ENCODE peak calls at places on chromosomes 6 and 20, in nine cellular contexts. One of them, this sample, is unnamed.

GRCh38 chr6:123448306-123448884 is 188.4 kb downstream of the TRDN start:
- DNase-seq in A549: no peak
- DNase-seq in HCT116: no peak
- DNase-seq in HepG2: no peak
- DNase-seq in H1: no peak
- DNase-seq in SK-N-SH: no peak
- DNase-seq in GM12878: no peak
- DNase-seq in endothelial cell of umbilical vein: no peak
- DNase-seq in K562: no peak
- DNase-seq in this sample: no peak

GRCh38 chr6:152375200-152375599 is 262.0 kb downstream of the SYNE1 start:
- DNase-seq in A549: no peak
- DNase-seq in HCT116: no peak
- DNase-seq in HepG2: no peak
- DNase-seq in H1: no peak
- DNase-seq in SK-N-SH: no peak
- DNase-seq in GM12878: no peak
- DNase-seq in endothelial cell of umbilical vein: no peak
- DNase-seq in K562: no peak
- DNase-seq in this sample: no peak

GRCh38 chr6:146336200-146336599 is 207.4 kb upstream of the RAB32 start:
- DNase-seq in A549: no peak
- DNase-seq in HCT116: no peak
- DNase-seq in HepG2: no peak
- DNase-seq in H1: no peak
- DNase-seq in SK-N-SH: no peak
- DNase-seq in GM12878: no peak
- DNase-seq in endothelial cell of umbilical vein: peak
- DNase-seq in K562: no peak
- DNase-seq in this sample: no peak

GRCh38 chr6:63923139-63923739 is 287.6 kb downstream of the PHF3 start:
- DNase-seq in A549: peak
- DNase-seq in HCT116: peak
- DNase-seq in HepG2: peak
- DNase-seq in H1: no peak
- DNase-seq in SK-N-SH: peak
- DNase-seq in GM12878: no peak
- DNase-seq in endothelial cell of umbilical vein: peak
- DNase-seq in K562: peak
- DNase-seq in this sample: peak

GRCh38 chr6:16854986-16855385 is 93.7 kb upstream of the ATXN1 start:
- DNase-seq in A549: no peak
- DNase-seq in HCT116: no peak
- DNase-seq in HepG2: no peak
- DNase-seq in H1: no peak
- DNase-seq in SK-N-SH: no peak
- DNase-seq in GM12878: peak
- DNase-seq in endothelial cell of umbilical vein: no peak
- DNase-seq in K562: no peak
- DNase-seq in this sample: no peak

GRCh38 chr20:63348828-63349515 is 12.2 kb downstream of the CHRNA4 start:
- DNase-seq in A549: no peak
- DNase-seq in HCT116: no peak
- DNase-seq in HepG2: no peak
- DNase-seq in H1: no peak
- DNase-seq in SK-N-SH: no peak
- DNase-seq in GM12878: no peak
- DNase-seq in endothelial cell of umbilical vein: no peak
- DNase-seq in K562: no peak
- DNase-seq in this sample: no peak

GRCh38 chr6:169966312-169967181 is 215.1 kb downstream of the ERMARD start:
- DNase-seq in A549: no peak
- DNase-seq in HCT116: no peak
- DNase-seq in HepG2: no peak
- DNase-seq in H1: no peak
- DNase-seq in SK-N-SH: peak
- DNase-seq in GM12878: no peak
- DNase-seq in endothelial cell of umbilical vein: no peak
- DNase-seq in K562: no peak
- DNase-seq in this sample: peak

GRCh38 chr6:63272397-63272796 is 47.4 kb downstream of the LGSN start:
- DNase-seq in A549: peak
- DNase-seq in HCT116: peak
- DNase-seq in HepG2: peak
- DNase-seq in H1: no peak
- DNase-seq in SK-N-SH: peak
- DNase-seq in GM12878: no peak
- DNase-seq in endothelial cell of umbilical vein: peak
- DNase-seq in K562: no peak
- DNase-seq in this sample: peak

GRCh38 chr6:51855310-51856082 is 231.9 kb downstream of the PKHD1 start:
- DNase-seq in A549: peak
- DNase-seq in HCT116: peak
- DNase-seq in HepG2: peak
- DNase-seq in H1: peak
- DNase-seq in SK-N-SH: peak
- DNase-seq in GM12878: peak
- DNase-seq in endothelial cell of umbilical vein: peak
- DNase-seq in K562: peak
- DNase-seq in this sample: peak

GRCh38 chr6:107318100-107318736 is 141.1 kb downstream of the PDSS2 start:
- DNase-seq in A549: peak
- DNase-seq in HCT116: peak
- DNase-seq in HepG2: peak
- DNase-seq in H1: peak
- DNase-seq in SK-N-SH: peak
- DNase-seq in GM12878: peak
- DNase-seq in endothelial cell of umbilical vein: peak
- DNase-seq in K562: peak
- DNase-seq in this sample: peak

GRCh38 chr20:63706852-63707557 is 771 bp downstream of the ARFRP1 start:
- DNase-seq in A549: peak
- DNase-seq in HCT116: no peak
- DNase-seq in HepG2: peak
- DNase-seq in H1: no peak
- DNase-seq in SK-N-SH: peak
- DNase-seq in GM12878: no peak
- DNase-seq in endothelial cell of umbilical vein: peak
- DNase-seq in K562: peak
- DNase-seq in this sample: peak

GRCh38 chr20:63740070-63740500 is 509 bp downstream of the SLC2A4RG start:
- DNase-seq in A549: no peak
- DNase-seq in HCT116: no peak
- DNase-seq in HepG2: no peak
- DNase-seq in H1: no peak
- DNase-seq in SK-N-SH: peak
- DNase-seq in GM12878: no peak
- DNase-seq in endothelial cell of umbilical vein: peak
- DNase-seq in K562: peak
- DNase-seq in this sample: peak

DNA sequence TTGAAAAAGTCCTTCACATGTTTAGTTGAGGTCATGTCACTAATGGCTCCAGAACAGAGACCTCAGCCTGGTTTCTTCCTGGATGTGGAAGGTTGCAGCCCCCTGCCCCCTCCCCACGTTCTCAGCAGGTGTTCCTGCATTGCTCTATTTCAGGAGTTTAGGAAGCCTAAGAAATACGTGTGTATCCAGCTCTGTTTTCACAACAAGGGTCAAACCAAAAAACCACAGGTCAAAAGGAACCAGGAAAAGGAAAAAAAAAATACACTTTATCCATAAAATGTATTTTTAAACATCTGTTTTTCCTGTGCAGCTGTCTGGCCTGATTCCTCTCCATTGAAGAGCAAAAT is 107.9 kb upstream of the PLEKHG1 start:
- DNase-seq in A549: no peak
- DNase-seq in HCT116: no peak
- DNase-seq in HepG2: no peak
- DNase-seq in H1: no peak
- DNase-seq in SK-N-SH: no peak
- DNase-seq in GM12878: no peak
- DNase-seq in endothelial cell of umbilical vein: no peak
- DNase-seq in K562: no peak
- DNase-seq in this sample: no peak
- H3K4me3 ChIP-seq in A549: no peak
- H3K4me3 ChIP-seq in HCT116: peak
- H3K4me3 ChIP-seq in HepG2: no peak
- H3K4me3 ChIP-seq in H1: no peak
- H3K4me3 ChIP-seq in SK-N-SH: no peak
- H3K4me3 ChIP-seq in GM12878: no peak
- H3K4me3 ChIP-seq in endothelial cell of umbilical vein: no peak
- H3K4me3 ChIP-seq in K562: no peak
- H3K4me3 ChIP-seq in this sample: no peak

GRCh38 chr6:12436224-12436623 is 146.1 kb downstream of the EDN1 start:
- DNase-seq in A549: no peak
- DNase-seq in HCT116: no peak
- DNase-seq in HepG2: no peak
- DNase-seq in H1: no peak
- DNase-seq in SK-N-SH: no peak
- DNase-seq in GM12878: peak
- DNase-seq in endothelial cell of umbilical vein: peak
- DNase-seq in K562: no peak
- DNase-seq in this sample: no peak

GRCh38 chr6:12440981-12441380 is 150.8 kb downstream of the EDN1 start:
- DNase-seq in A549: no peak
- DNase-seq in HCT116: no peak
- DNase-seq in HepG2: no peak
- DNase-seq in H1: no peak
- DNase-seq in SK-N-SH: no peak
- DNase-seq in GM12878: no peak
- DNase-seq in endothelial cell of umbilical vein: peak
- DNase-seq in K562: no peak
- DNase-seq in this sample: peak

GRCh38 chr6:12439296-12439695 is 149.1 kb downstream of the EDN1 start:
- DNase-seq in A549: no peak
- DNase-seq in HCT116: no peak
- DNase-seq in HepG2: no peak
- DNase-seq in H1: no peak
- DNase-seq in SK-N-SH: no peak
- DNase-seq in GM12878: no peak
- DNase-seq in endothelial cell of umbilical vein: no peak
- DNase-seq in K562: no peak
- DNase-seq in this sample: no peak

GRCh38 chr6:12431023-12431422 is 140.9 kb downstream of the EDN1 start:
- DNase-seq in A549: no peak
- DNase-seq in HCT116: no peak
- DNase-seq in HepG2: no peak
- DNase-seq in H1: no peak
- DNase-seq in SK-N-SH: no peak
- DNase-seq in GM12878: no peak
- DNase-seq in endothelial cell of umbilical vein: no peak
- DNase-seq in K562: no peak
- DNase-seq in this sample: no peak

GRCh38 chr6:12436683-12437082 is 146.5 kb downstream of the EDN1 start:
- DNase-seq in A549: no peak
- DNase-seq in HCT116: no peak
- DNase-seq in HepG2: peak
- DNase-seq in H1: no peak
- DNase-seq in SK-N-SH: no peak
- DNase-seq in GM12878: no peak
- DNase-seq in endothelial cell of umbilical vein: peak
- DNase-seq in K562: no peak
- DNase-seq in this sample: no peak
- TF ChIP-seq MAX in A549: no peak
- TF ChIP-seq MAX in HCT116: no peak
- TF ChIP-seq MAX in HepG2: no peak
- TF ChIP-seq MAX in H1: no peak
- TF ChIP-seq MAX in SK-N-SH: no peak
- TF ChIP-seq MAX in GM12878: no peak
- TF ChIP-seq MAX in endothelial cell of umbilical vein: no peak
- TF ChIP-seq MAX in K562: no peak
- TF ChIP-seq MAX in this sample: no peak

GRCh38 chr20:36065427-36065998 is 89.0 kb upstream of the EPB41L1 start:
- DNase-seq in A549: no peak
- DNase-seq in HCT116: no peak
- DNase-seq in HepG2: no peak
- DNase-seq in H1: no peak
- DNase-seq in SK-N-SH: no peak
- DNase-seq in GM12878: no peak
- DNase-seq in endothelial cell of umbilical vein: no peak
- DNase-seq in K562: no peak
- DNase-seq in this sample: no peak
- H3K4me3 ChIP-seq in A549: peak
- H3K4me3 ChIP-seq in HCT116: peak
- H3K4me3 ChIP-seq in HepG2: peak
- H3K4me3 ChIP-seq in H1: peak
- H3K4me3 ChIP-seq in SK-N-SH: no peak
- H3K4me3 ChIP-seq in GM12878: peak
- H3K4me3 ChIP-seq in endothelial cell of umbilical vein: no peak
- H3K4me3 ChIP-seq in K562: no peak
- H3K4me3 ChIP-seq in this sample: no peak

GRCh38 chr20:21019831-21020655 is 86.1 kb downstream of the LINC00237 start:
- DNase-seq in A549: no peak
- DNase-seq in HCT116: no peak
- DNase-seq in HepG2: peak
- DNase-seq in H1: no peak
- DNase-seq in SK-N-SH: peak
- DNase-seq in GM12878: no peak
- DNase-seq in endothelial cell of umbilical vein: no peak
- DNase-seq in K562: no peak
- DNase-seq in this sample: no peak

GRCh38 chr20:21026951-21027350 is 79.2 kb downstream of the LINC00237 start:
- DNase-seq in A549: no peak
- DNase-seq in HCT116: no peak
- DNase-seq in HepG2: no peak
- DNase-seq in H1: no peak
- DNase-seq in SK-N-SH: no peak
- DNase-seq in GM12878: no peak
- DNase-seq in endothelial cell of umbilical vein: no peak
- DNase-seq in K562: no peak
- DNase-seq in this sample: no peak

GRCh38 chr20:21019468-21019830 is 86.7 kb downstream of the LINC00237 start:
- DNase-seq in A549: no peak
- DNase-seq in HCT116: no peak
- DNase-seq in HepG2: no peak
- DNase-seq in H1: no peak
- DNase-seq in SK-N-SH: no peak
- DNase-seq in GM12878: no peak
- DNase-seq in endothelial cell of umbilical vein: no peak
- DNase-seq in K562: no peak
- DNase-seq in this sample: no peak

GRCh38 chr20:21020656-21021004 is 85.5 kb downstream of the LINC00237 start:
- DNase-seq in A549: no peak
- DNase-seq in HCT116: no peak
- DNase-seq in HepG2: peak
- DNase-seq in H1: no peak
- DNase-seq in SK-N-SH: no peak
- DNase-seq in GM12878: no peak
- DNase-seq in endothelial cell of umbilical vein: no peak
- DNase-seq in K562: no peak
- DNase-seq in this sample: no peak

DNA sequence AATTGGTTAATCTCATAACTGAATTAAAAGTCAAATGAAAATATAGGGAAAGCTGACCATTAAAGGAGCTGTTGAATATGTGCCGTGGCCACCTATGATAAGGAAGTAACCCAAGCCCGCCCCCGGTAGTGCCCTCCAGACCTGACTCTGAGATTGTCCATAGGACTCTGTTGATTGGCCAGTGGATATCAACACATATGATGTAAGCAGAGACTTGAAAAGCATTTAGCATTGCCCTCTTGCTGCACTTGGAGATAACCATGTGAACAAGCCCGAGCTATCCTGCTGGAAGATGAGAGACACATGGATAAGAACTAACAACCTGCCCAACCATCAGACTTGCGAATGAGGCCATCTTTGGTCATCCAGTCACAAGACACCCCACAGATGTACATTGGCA is 83.2 kb downstream of the LINC00237 start:
- DNase-seq in A549: no peak
- DNase-seq in HCT116: no peak
- DNase-seq in HepG2: no peak
- DNase-seq in H1: no peak
- DNase-seq in SK-N-SH: no peak
- DNase-seq in GM12878: no peak
- DNase-seq in endothelial cell of umbilical vein: no peak
- DNase-seq in K562: peak
- DNase-seq in this sample: no peak
- TF ChIP-seq MAX in A549: no peak
- TF ChIP-seq MAX in HCT116: no peak
- TF ChIP-seq MAX in HepG2: no peak
- TF ChIP-seq MAX in H1: no peak
- TF ChIP-seq MAX in SK-N-SH: no peak
- TF ChIP-seq MAX in GM12878: no peak
- TF ChIP-seq MAX in endothelial cell of umbilical vein: no peak
- TF ChIP-seq MAX in K562: no peak
- TF ChIP-seq MAX in this sample: no peak

This sample was measured in NB4.